ENCODE peak calls at places on chromosomes 2 and 18, in nine cellular contexts. One of them, this sample, is unnamed.

GRCh38 chr2:26946841-26947784 is 23.3 kb upstream of the MAPRE3 start:
- DNase-seq in heart left ventricle: peak; percentile 86
- DNase-seq in GM12892: no peak
- DNase-seq in suprapubic skin: no peak
- DNase-seq in uterus: no peak
- DNase-seq in adrenal gland: no peak
- DNase-seq in sigmoid colon: no peak
- DNase-seq in lower leg skin: no peak
- DNase-seq in esophagus squamous epithelium: no peak
- DNase-seq in this sample: no peak

GRCh38 chr2:149221898-149222297 is 108.5 kb upstream of the LYPD6 start:
- DNase-seq in heart left ventricle: no peak
- DNase-seq in suprapubic skin: no peak
- DNase-seq in GM12892: no peak
- DNase-seq in esophagus squamous epithelium: no peak
- DNase-seq in adrenal gland: no peak
- DNase-seq in uterus: no peak
- DNase-seq in sigmoid colon: no peak
- DNase-seq in lower leg skin: no peak
- DNase-seq in this sample: no peak

GRCh38 chr2:159562248-159562647 is 54.1 kb downstream of the BAZ2B start:
- DNase-seq in adrenal gland: no peak
- DNase-seq in esophagus squamous epithelium: no peak
- DNase-seq in heart left ventricle: no peak
- DNase-seq in suprapubic skin: no peak
- DNase-seq in lower leg skin: no peak
- DNase-seq in GM12892: no peak
- DNase-seq in sigmoid colon: no peak
- DNase-seq in uterus: no peak
- DNase-seq in this sample: no peak

GRCh38 chr2:241965931-241966412 is 96.4 kb downstream of the RTP5 start:
- DNase-seq in heart left ventricle: peak; percentile 46
- DNase-seq in suprapubic skin: no peak
- DNase-seq in adrenal gland: peak; percentile 75
- DNase-seq in uterus: peak; percentile 63
- DNase-seq in esophagus squamous epithelium: no peak
- DNase-seq in GM12892: peak; percentile 58
- DNase-seq in lower leg skin: no peak
- DNase-seq in sigmoid colon: peak; percentile 75
- DNase-seq in this sample: peak; percentile 10

GRCh38 chr2:73266061-73266891 is 18.0 kb downstream of the FBXO41 start:
- DNase-seq in suprapubic skin: peak; percentile 53
- DNase-seq in adrenal gland: no peak
- DNase-seq in esophagus squamous epithelium: no peak
- DNase-seq in uterus: no peak
- DNase-seq in heart left ventricle: no peak
- DNase-seq in lower leg skin: no peak
- DNase-seq in sigmoid colon: no peak
- DNase-seq in GM12892: no peak
- DNase-seq in this sample: no peak

GRCh38 chr2:146317959-146318358 is 1526.9 kb upstream of the ACVR2A start:
- DNase-seq in heart left ventricle: no peak
- DNase-seq in lower leg skin: no peak
- DNase-seq in suprapubic skin: no peak
- DNase-seq in sigmoid colon: no peak
- DNase-seq in GM12892: no peak
- DNase-seq in uterus: no peak
- DNase-seq in esophagus squamous epithelium: no peak
- DNase-seq in adrenal gland: no peak
- DNase-seq in this sample: no peak

GRCh38 chr2:136054856-136055255 is 63.1 kb downstream of the CXCR4 start:
- DNase-seq in sigmoid colon: no peak
- DNase-seq in esophagus squamous epithelium: no peak
- DNase-seq in uterus: no peak
- DNase-seq in lower leg skin: no peak
- DNase-seq in suprapubic skin: no peak
- DNase-seq in heart left ventricle: no peak
- DNase-seq in GM12892: no peak
- DNase-seq in adrenal gland: no peak
- DNase-seq in this sample: no peak

GRCh38 chr18:57943723-57944122 is 100.3 kb upstream of the NEDD4L start:
- DNase-seq in uterus: no peak
- DNase-seq in heart left ventricle: no peak
- DNase-seq in adrenal gland: no peak
- DNase-seq in esophagus squamous epithelium: no peak
- DNase-seq in sigmoid colon: no peak
- DNase-seq in lower leg skin: no peak
- DNase-seq in GM12892: no peak
- DNase-seq in suprapubic skin: no peak
- DNase-seq in this sample: no peak

GRCh38 chr18:30034818-30035217 is 1007.7 kb downstream of the DSC3 start:
- DNase-seq in lower leg skin: no peak
- DNase-seq in sigmoid colon: no peak
- DNase-seq in uterus: no peak
- DNase-seq in esophagus squamous epithelium: no peak
- DNase-seq in suprapubic skin: no peak
- DNase-seq in heart left ventricle: no peak
- DNase-seq in adrenal gland: no peak
- DNase-seq in GM12892: no peak
- DNase-seq in this sample: no peak

GRCh38 chr2:205545971-205546370 is 136.3 kb upstream of the NRP2 start:
- DNase-seq in suprapubic skin: no peak
- DNase-seq in esophagus squamous epithelium: no peak
- DNase-seq in sigmoid colon: no peak
- DNase-seq in GM12892: no peak
- DNase-seq in lower leg skin: no peak
- DNase-seq in uterus: no peak
- DNase-seq in adrenal gland: no peak
- DNase-seq in heart left ventricle: no peak
- DNase-seq in this sample: no peak

GRCh38 chr18:73669299-73669698 is 478.3 kb downstream of the FBXO15 start:
- DNase-seq in heart left ventricle: no peak
- DNase-seq in GM12892: no peak
- DNase-seq in suprapubic skin: no peak
- DNase-seq in esophagus squamous epithelium: no peak
- DNase-seq in sigmoid colon: no peak
- DNase-seq in uterus: no peak
- DNase-seq in lower leg skin: no peak
- DNase-seq in adrenal gland: no peak
- DNase-seq in this sample: no peak

GRCh38 chr2:10433948-10434884 is 13.9 kb downstream of the ODC1 start:
- DNase-seq in adrenal gland: no peak
- DNase-seq in suprapubic skin: no peak
- DNase-seq in heart left ventricle: no peak
- DNase-seq in GM12892: no peak
- DNase-seq in uterus: no peak
- DNase-seq in sigmoid colon: no peak
- DNase-seq in lower leg skin: no peak
- DNase-seq in esophagus squamous epithelium: no peak
- DNase-seq in this sample: no peak

GRCh38 chr2:207432471-207432870 is 97.3 kb upstream of the CREB1 start:
- DNase-seq in uterus: no peak
- DNase-seq in esophagus squamous epithelium: no peak
- DNase-seq in suprapubic skin: no peak
- DNase-seq in heart left ventricle: no peak
- DNase-seq in GM12892: no peak
- DNase-seq in lower leg skin: no peak
- DNase-seq in sigmoid colon: no peak
- DNase-seq in adrenal gland: no peak
- DNase-seq in this sample: no peak

GRCh38 chr2:43152186-43152585 is 74.2 kb downstream of the ZFP36L2 start:
- DNase-seq in sigmoid colon: no peak
- DNase-seq in uterus: no peak
- DNase-seq in adrenal gland: no peak
- DNase-seq in suprapubic skin: no peak
- DNase-seq in esophagus squamous epithelium: no peak
- DNase-seq in lower leg skin: no peak
- DNase-seq in heart left ventricle: no peak
- DNase-seq in GM12892: no peak
- DNase-seq in this sample: no peak

GRCh38 chr2:205964111-205964761 is 121.7 kb downstream of the INO80D start:
- DNase-seq in heart left ventricle: no peak
- DNase-seq in esophagus squamous epithelium: no peak
- DNase-seq in lower leg skin: no peak
- DNase-seq in uterus: no peak
- DNase-seq in sigmoid colon: peak; percentile 7
- DNase-seq in suprapubic skin: peak; percentile 2
- DNase-seq in adrenal gland: no peak
- DNase-seq in GM12892: no peak
- DNase-seq in this sample: no peak

GRCh38 chr2:197161738-197162137 is 148.8 kb downstream of the ANKRD44 start:
- DNase-seq in GM12892: no peak
- DNase-seq in adrenal gland: no peak
- DNase-seq in suprapubic skin: no peak
- DNase-seq in uterus: no peak
- DNase-seq in heart left ventricle: no peak
- DNase-seq in lower leg skin: no peak
- DNase-seq in esophagus squamous epithelium: no peak
- DNase-seq in sigmoid colon: no peak
- DNase-seq in this sample: no peak

GRCh38 chr2:130819915-130820861 is 16.5 kb upstream of the ARHGEF4 start:
- DNase-seq in GM12892: no peak
- DNase-seq in uterus: no peak
- DNase-seq in sigmoid colon: peak; percentile 75
- DNase-seq in adrenal gland: no peak
- DNase-seq in lower leg skin: no peak
- DNase-seq in heart left ventricle: no peak
- DNase-seq in suprapubic skin: no peak
- DNase-seq in esophagus squamous epithelium: no peak
- DNase-seq in this sample: no peak

GRCh38 chr2:130823171-130823885 is 13.4 kb upstream of the ARHGEF4 start:
- DNase-seq in uterus: no peak
- DNase-seq in heart left ventricle: no peak
- DNase-seq in adrenal gland: no peak
- DNase-seq in GM12892: no peak
- DNase-seq in lower leg skin: no peak
- DNase-seq in suprapubic skin: no peak
- DNase-seq in esophagus squamous epithelium: no peak
- DNase-seq in sigmoid colon: no peak
- DNase-seq in this sample: no peak

GRCh38 chr2:130823886-130824491 is 12.7 kb upstream of the ARHGEF4 start:
- DNase-seq in lower leg skin: no peak
- DNase-seq in suprapubic skin: no peak
- DNase-seq in heart left ventricle: no peak
- DNase-seq in GM12892: no peak
- DNase-seq in uterus: no peak
- DNase-seq in adrenal gland: no peak
- DNase-seq in sigmoid colon: no peak
- DNase-seq in esophagus squamous epithelium: no peak
- DNase-seq in this sample: no peak

GRCh38 chr2:130822766-130823165 is 13.9 kb upstream of the ARHGEF4 start:
- DNase-seq in suprapubic skin: no peak
- DNase-seq in GM12892: no peak
- DNase-seq in lower leg skin: no peak
- DNase-seq in heart left ventricle: no peak
- DNase-seq in adrenal gland: no peak
- DNase-seq in uterus: no peak
- DNase-seq in sigmoid colon: no peak
- DNase-seq in esophagus squamous epithelium: no peak
- DNase-seq in this sample: no peak

GRCh38 chr2:130821867-130822266 is 14.8 kb upstream of the ARHGEF4 start:
- DNase-seq in lower leg skin: no peak
- DNase-seq in sigmoid colon: no peak
- DNase-seq in esophagus squamous epithelium: no peak
- DNase-seq in GM12892: no peak
- DNase-seq in adrenal gland: no peak
- DNase-seq in uterus: no peak
- DNase-seq in heart left ventricle: no peak
- DNase-seq in suprapubic skin: no peak
- DNase-seq in this sample: no peak
- TF ChIP-seq POLR2A in lower leg skin: no peak
- TF ChIP-seq POLR2A in sigmoid colon: no peak
- TF ChIP-seq POLR2A in esophagus squamous epithelium: no peak
- TF ChIP-seq POLR2A in GM12892: no peak
- TF ChIP-seq POLR2A in adrenal gland: no peak
- TF ChIP-seq POLR2A in uterus: no peak
- TF ChIP-seq POLR2A in heart left ventricle: no peak
- TF ChIP-seq POLR2A in suprapubic skin: no peak
- TF ChIP-seq POLR2A in this sample: no peak

GRCh38 chr2:54657664-54658083 is 65.8 kb upstream of the EML6 start:
- DNase-seq in adrenal gland: peak; percentile 64
- DNase-seq in esophagus squamous epithelium: no peak
- DNase-seq in lower leg skin: no peak
- DNase-seq in sigmoid colon: peak; percentile 76
- DNase-seq in GM12892: no peak
- DNase-seq in uterus: peak; percentile 67
- DNase-seq in heart left ventricle: peak; percentile 67
- DNase-seq in suprapubic skin: no peak
- DNase-seq in this sample: peak; percentile 45
- TF ChIP-seq POLR2A in adrenal gland: no peak
- TF ChIP-seq POLR2A in esophagus squamous epithelium: no peak
- TF ChIP-seq POLR2A in lower leg skin: no peak
- TF ChIP-seq POLR2A in sigmoid colon: no peak
- TF ChIP-seq POLR2A in GM12892: no peak
- TF ChIP-seq POLR2A in uterus: no peak
- TF ChIP-seq POLR2A in heart left ventricle: no peak
- TF ChIP-seq POLR2A in suprapubic skin: no peak
- TF ChIP-seq POLR2A in this sample: no peak

DNA sequence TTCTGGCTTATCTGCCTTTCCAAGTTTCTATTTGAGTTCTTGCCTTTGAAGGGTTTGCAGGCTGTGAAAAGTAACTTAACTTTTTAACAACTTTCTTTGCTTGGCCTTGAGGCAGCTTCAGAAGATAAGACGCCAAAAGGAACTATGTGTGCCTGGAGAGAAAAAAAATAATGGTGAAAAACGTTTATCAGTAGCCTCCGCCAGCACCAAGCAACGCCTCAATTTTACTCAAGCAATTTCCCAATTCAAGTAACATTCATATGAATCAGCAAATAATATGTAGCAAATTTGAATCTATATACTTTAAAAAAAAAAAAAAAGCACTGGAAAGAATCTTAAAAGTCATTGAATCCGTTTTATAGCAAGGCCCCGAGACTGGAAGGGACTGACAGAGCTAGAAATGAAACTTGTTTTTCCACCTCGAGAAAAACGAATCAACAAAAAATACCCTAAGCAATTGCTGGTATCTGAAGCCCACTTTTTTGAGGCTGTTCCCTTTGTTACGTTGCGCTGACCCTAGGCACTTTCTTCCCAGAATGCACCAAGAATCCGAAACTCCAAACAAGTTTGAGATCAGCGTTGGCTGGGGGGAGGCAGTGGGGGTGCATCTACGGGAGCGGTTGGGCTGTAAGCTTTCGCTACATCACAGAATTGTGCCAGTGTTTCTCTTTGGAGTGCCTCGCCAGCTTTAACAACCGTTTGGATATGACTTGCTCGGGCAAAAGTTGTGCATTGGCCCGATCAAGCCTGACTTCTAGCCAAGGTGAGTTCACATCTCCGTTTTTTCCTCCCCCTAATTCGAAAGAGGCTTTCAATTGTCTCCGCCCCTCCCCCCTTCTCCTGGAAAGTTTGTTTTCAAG is 2.7 kb upstream of the TGIF1 start:
- DNase-seq in suprapubic skin: peak; percentile 77
- DNase-seq in lower leg skin: peak; percentile 92
- DNase-seq in uterus: peak; percentile 71
- DNase-seq in esophagus squamous epithelium: no peak
- DNase-seq in sigmoid colon: peak; percentile 82
- DNase-seq in adrenal gland: peak; percentile 70
- DNase-seq in GM12892: no peak
- DNase-seq in heart left ventricle: peak; percentile 58
- DNase-seq in this sample: peak; percentile 91
- TF ChIP-seq POLR2A in suprapubic skin: no peak
- TF ChIP-seq POLR2A in lower leg skin: no peak
- TF ChIP-seq POLR2A in uterus: no peak
- TF ChIP-seq POLR2A in esophagus squamous epithelium: no peak
- TF ChIP-seq POLR2A in sigmoid colon: no peak
- TF ChIP-seq POLR2A in adrenal gland: no peak
- TF ChIP-seq POLR2A in GM12892: no peak
- TF ChIP-seq POLR2A in heart left ventricle: no peak
- TF ChIP-seq POLR2A in this sample: no peak

GRCh38 chr2:39436592-39437521 is at the start of gene MAP4K3:
- DNase-seq in esophagus squamous epithelium: peak; percentile 10
- DNase-seq in heart left ventricle: peak; percentile 96
- DNase-seq in adrenal gland: peak; percentile 94
- DNase-seq in lower leg skin: peak; percentile 98
- DNase-seq in suprapubic skin: peak; percentile 95
- DNase-seq in sigmoid colon: peak; percentile 97
- DNase-seq in GM12892: peak; percentile 68
- DNase-seq in uterus: peak; percentile 93
- DNase-seq in this sample: peak; percentile 91
- TF ChIP-seq POLR2A in esophagus squamous epithelium: peak; percentile 82
- TF ChIP-seq POLR2A in heart left ventricle: peak; percentile 26
- TF ChIP-seq POLR2A in adrenal gland: peak; percentile 84
- TF ChIP-seq POLR2A in lower leg skin: peak; percentile 44
- TF ChIP-seq POLR2A in suprapubic skin: peak; percentile 77
- TF ChIP-seq POLR2A in sigmoid colon: peak; percentile 70
- TF ChIP-seq POLR2A in GM12892: no peak
- TF ChIP-seq POLR2A in uterus: peak; percentile 89
- TF ChIP-seq POLR2A in this sample: peak; percentile 49

This sample was measured in erythroblast.